ENCODE peak calls at places on chromosomes 13 and 19, in six cellular contexts. U is SK-N-SH, D is HCT116, B is GM12878, I is H1, K is HepG2. X is an unnamed sample.

GRCh38 chr13:111217661-111218060 is 102.6 kb downstream of the ARHGEF7 start:
- DNase-seq in I (no peak), K (no peak), D (no peak), U (no peak), B (no peak), X (no peak)

GRCh38 chr13:41428155-41428554 is 29.2 kb upstream of the RGCC start:
- DNase-seq in U (peak), I (peak), B (no peak), K (no peak), D (no peak), X (no peak)

GRCh38 chr19:40623403-40624239 is 22.5 kb downstream of the LTBP4 start:
- DNase-seq in B (no peak), U (peak), D (peak), I (peak), K (peak), X (peak)

GRCh38 chr13:113129921-113130750 is 7.5 kb downstream of the F10 start:
- DNase-seq in I (no peak), U (no peak), D (no peak), B (no peak), K (no peak), X (no peak)

GRCh38 chr19:54011507-54012211 is 20.2 kb downstream of the CACNG6 start:
- DNase-seq in U (no peak), K (no peak), I (peak), D (no peak), B (no peak), X (no peak)

GRCh38 chr13:100090861-100091260 is 2.0 kb downstream of the PCCA start:
- DNase-seq in U (no peak), D (no peak), I (no peak), B (no peak), K (no peak), X (no peak)

GRCh38 chr19:55087542-55087935 is 11.9 kb downstream of the EPS8L1 start:
- DNase-seq in I (no peak), U (no peak), D (no peak), K (no peak), B (no peak), X (no peak)

GRCh38 chr13:76148926-76149325 is 512.8 kb downstream of the LMO7 start:
- DNase-seq in D (no peak), K (no peak), U (no peak), I (no peak), B (no peak), X (no peak)

GRCh38 chr19:23783634-23784033 is 24.9 kb upstream of the ZNF681 start:
- DNase-seq in K (no peak), B (no peak), D (no peak), I (no peak), U (no peak), X (no peak)

GRCh38 chr19:10289836-10290438 is at the start of gene ICAM5:
- DNase-seq in D (peak), U (no peak), K (no peak), B (no peak), I (no peak), X (no peak)

GRCh38 chr19:49588370-49589122 is 2.4 kb upstream of the PRR12 start:
- DNase-seq in D (no peak), K (no peak), U (no peak), B (no peak), I (no peak), X (no peak)

GRCh38 chr19:7292950-7293794 is 1.0 kb downstream of the INSR start:
- DNase-seq in I (peak), D (no peak), K (peak), B (no peak), U (peak), X (no peak)

GRCh38 chr13:70391678-70392077 is 283.4 kb upstream of the KLHL1 start:
- DNase-seq in I (no peak), B (no peak), D (no peak), U (no peak), K (peak), X (peak)

GRCh38 chr13:35512271-35512920 is 35.9 kb upstream of the MAB21L1 start:
- DNase-seq in K (no peak), U (no peak), D (no peak), I (no peak), B (no peak), X (no peak)

GRCh38 chr13:45707701-45708100 is 5.6 kb downstream of the CBY2 start:
- DNase-seq in B (no peak), U (no peak), K (no peak), D (no peak), I (no peak), X (no peak)

GRCh38 chr19:16330368-16330801 is 5.8 kb downstream of the KLF2 start:
- DNase-seq in B (no peak), D (peak), I (no peak), K (peak), U (no peak), X (no peak)

GRCh38 chr13:98508280-98509074 is 68.4 kb downstream of the STK24 start:
- DNase-seq in U (no peak), I (no peak), K (peak), B (no peak), D (peak), X (no peak)

GRCh38 chr13:29702912-29703351 is 107.4 kb upstream of the SLC7A1 start:
- DNase-seq in D (no peak), B (no peak), I (no peak), K (no peak), U (no peak), X (no peak)

GRCh38 chr13:96762876-96763275 is 231.4 kb downstream of the OXGR1 start:
- DNase-seq in I (no peak), K (no peak), U (no peak), D (no peak), B (no peak), X (no peak)

DNA sequence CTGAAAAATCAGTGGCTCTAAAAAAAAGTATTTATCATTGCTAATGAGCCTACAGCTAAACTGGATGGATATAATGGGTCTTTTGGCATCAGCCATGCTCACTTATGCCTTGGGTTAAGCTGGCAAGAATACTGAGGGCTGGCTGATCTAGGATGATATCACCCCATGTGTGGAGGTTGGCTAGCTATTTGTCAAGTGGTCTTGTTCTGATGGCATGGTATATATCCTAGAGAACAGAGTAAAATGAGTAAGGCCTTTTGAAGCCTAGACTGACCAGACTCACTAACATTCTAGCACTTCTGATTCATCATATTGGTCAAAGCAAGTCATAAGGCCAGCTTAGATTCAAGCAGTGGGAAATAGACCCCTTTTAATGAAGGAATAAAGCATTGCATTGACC is 383.0 kb downstream of the SLITRK1 start:
- DNase-seq in B (no peak), K (no peak), I (no peak), U (no peak), D (no peak), X (no peak)
- TF ChIP-seq JUND in B (no peak), K (no peak), I (no peak), U (no peak), D (no peak), X (no peak)

GRCh38 chr19:6047256-6047655 is 63.0 kb downstream of the RFX2 start:
- DNase-seq in U (no peak), B (no peak), K (no peak), D (no peak), I (no peak), X (no peak)

GRCh38 chr19:6045108-6045507 is 65.2 kb downstream of the RFX2 start:
- DNase-seq in K (no peak), I (no peak), D (no peak), B (no peak), U (no peak), X (no peak)

GRCh38 chr19:6047741-6048231 is 62.5 kb downstream of the RFX2 start:
- DNase-seq in B (no peak), D (peak), K (peak), U (peak), I (peak), X (peak)

GRCh38 chr19:6048348-6048747 is 62.0 kb downstream of the RFX2 start:
- DNase-seq in I (no peak), K (no peak), B (no peak), D (no peak), U (peak), X (no peak)

DNA sequence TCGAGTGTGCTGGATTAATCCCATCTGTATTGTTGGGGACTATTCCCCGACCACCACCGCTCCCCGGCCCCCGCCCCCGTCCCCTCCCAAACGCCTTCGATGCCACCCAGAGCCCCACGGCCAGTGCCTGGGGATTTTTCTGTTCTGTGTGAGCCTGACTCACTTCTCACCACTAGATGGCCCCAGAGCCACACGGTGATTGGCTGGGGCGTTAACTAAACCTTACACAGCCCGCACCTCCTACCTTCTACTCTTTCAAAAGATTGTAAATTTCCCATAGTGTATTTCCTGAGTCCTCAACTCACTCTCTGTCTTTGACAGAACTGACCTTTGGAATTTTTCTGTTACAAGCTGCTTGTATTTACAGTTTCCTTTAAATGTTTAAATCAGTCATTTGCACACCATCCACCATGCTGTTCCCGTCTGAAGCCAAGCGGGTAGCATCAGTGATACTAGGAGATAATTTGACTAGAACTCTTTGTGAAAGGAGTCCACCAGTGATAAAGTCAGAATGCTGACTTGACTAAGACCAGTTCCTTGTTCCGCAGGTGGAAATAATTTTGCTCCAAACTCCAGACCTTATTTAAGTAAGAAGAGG is 61.4 kb downstream of the RFX2 start:
- DNase-seq in K (peak), I (peak), B (peak), U (peak), D (peak), X (peak)
- TF ChIP-seq JUND in K (no peak), I (no peak), B (no peak), U (no peak), D (no peak), X (no peak)

GRCh38 chr19:5691205-5691929 is 1.3 kb downstream of the RPL36 start:
- DNase-seq in B (no peak), I (no peak), D (no peak), U (peak), K (no peak), X (no peak)
- TF ChIP-seq JUND in B (no peak), I (no peak), D (no peak), U (peak), K (no peak), X (no peak)

GRCh38 chr13:23467048-23467931 is 33.8 kb upstream of the SACS start:
- DNase-seq in B (no peak), U (peak), D (no peak), K (no peak), I (no peak), X (no peak)

GRCh38 chr13:23467932-23468278 is 34.4 kb upstream of the SACS start:
- DNase-seq in B (no peak), D (no peak), I (no peak), U (no peak), K (no peak), X (no peak)

GRCh38 chr13:23468811-23469210 is 35.3 kb upstream of the SACS start:
- DNase-seq in D (no peak), B (no peak), K (no peak), U (peak), I (no peak), X (no peak)

GRCh38 chr13:23463631-23464030 is 30.1 kb upstream of the SACS start:
- DNase-seq in U (no peak), D (no peak), B (no peak), I (no peak), K (no peak), X (no peak)

DNA sequence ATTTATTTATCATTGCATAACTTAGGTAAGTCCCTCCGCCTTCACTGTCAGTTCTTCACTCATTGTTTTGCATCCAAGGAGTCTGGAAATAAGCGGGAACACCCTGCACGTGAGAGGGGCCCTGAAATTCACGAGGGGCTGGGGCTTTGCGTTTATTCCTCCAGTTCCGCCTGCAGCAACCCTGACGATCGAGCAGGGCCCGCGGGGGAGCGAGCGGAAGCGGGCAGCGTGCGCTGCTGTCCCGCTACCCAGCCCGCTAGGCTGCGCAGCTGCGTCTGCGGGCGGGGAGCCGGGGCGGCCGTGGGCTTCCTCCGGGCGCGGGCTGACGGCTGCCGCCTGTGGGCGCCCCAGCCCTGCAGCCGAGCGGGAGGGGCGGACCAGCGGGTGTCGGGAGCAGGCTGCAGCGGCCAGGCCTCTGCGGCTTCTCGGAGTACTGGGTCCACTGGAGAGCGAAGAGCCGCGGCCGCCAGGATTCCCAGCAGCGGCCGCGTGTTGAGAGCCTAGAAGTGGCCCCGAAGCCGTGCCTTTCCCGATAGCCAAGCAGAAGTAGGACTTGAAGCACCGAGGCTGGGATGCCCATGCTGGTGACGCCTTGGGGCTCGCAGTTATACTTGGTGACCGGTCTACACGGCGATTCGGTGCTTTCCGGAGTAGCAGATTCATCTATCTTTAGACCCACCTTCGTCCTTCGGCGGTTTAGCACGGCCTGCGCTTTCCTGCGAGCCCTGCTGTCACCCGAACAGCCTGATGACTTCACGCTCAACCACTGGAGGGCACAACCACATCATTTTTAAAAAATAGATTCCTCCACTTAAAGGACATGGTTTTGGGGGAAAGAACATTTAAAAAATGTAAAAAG is 32.9 kb upstream of the SACS start:
- DNase-seq in B (peak), U (peak), I (peak), D (peak), K (peak), X (peak)
- TF ChIP-seq JUND in B (no peak), U (no peak), I (no peak), D (no peak), K (no peak), X (no peak)

GRCh38 chr19:17560205-17560595 is 4.8 kb downstream of the COLGALT1 start:
- DNase-seq in U (no peak), B (no peak), D (no peak), K (no peak), I (no peak), X (no peak)
- TF ChIP-seq JUND in U (no peak), B (no peak), D (no peak), K (no peak), I (no peak), X (no peak)

DNA sequence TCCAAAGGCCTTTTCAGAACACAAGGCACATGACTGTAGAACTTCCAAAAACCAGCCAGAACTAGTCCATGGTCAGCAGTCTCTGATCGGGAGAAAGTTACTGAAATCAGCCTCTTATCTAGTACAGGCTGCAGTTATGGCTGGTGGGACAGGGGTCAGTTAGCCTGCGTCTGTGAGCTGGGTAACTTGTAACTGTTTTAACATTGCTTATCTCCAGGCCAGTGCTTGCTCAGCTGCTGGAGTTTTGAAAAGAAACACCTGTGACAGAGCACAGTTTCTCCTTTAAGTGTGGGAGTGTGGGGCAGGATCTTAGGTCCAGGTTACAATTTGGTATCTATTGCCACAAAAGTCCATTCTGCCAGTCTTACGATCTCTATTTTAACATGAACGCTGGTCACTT is 924.1 kb downstream of the UQCRFS1 start:
- DNase-seq in D (no peak), B (no peak), U (no peak), K (no peak), I (no peak), X (no peak)
- TF ChIP-seq JUND in D (no peak), B (no peak), U (no peak), K (no peak), I (no peak), X (no peak)

GRCh38 chr19:30651691-30652090 is 279.5 kb downstream of the ZNF536 start:
- DNase-seq in K (no peak), U (no peak), B (no peak), I (no peak), D (no peak), X (no peak)
- TF ChIP-seq JUND in K (no peak), U (no peak), B (no peak), I (no peak), D (no peak), X (no peak)

GRCh38 chr13:57672168-57672567 is 40.6 kb downstream of the PCDH17 start:
- DNase-seq in U (no peak), I (no peak), B (no peak), D (no peak), K (no peak), X (no peak)

GRCh38 chr13:57673197-57673596 is 41.7 kb downstream of the PCDH17 start:
- DNase-seq in D (no peak), K (no peak), I (no peak), B (no peak), U (no peak), X (no peak)
- TF ChIP-seq JUND in D (no peak), K (no peak), I (no peak), B (no peak), U (no peak), X (no peak)